ENCODE peak calls at places on chromosome 12, in four cellular contexts. One of them, this sample, is unnamed.

GRCh38 chr12:90090929-90091651 is 382.5 kb upstream of the ATP2B1 start:
- DNase-seq in cardiac fibroblast: peak
- DNase-seq in CD8-positive, alpha-beta T cell: no peak
- DNase-seq in thyroid gland: no peak
- DNase-seq in this sample: peak

GRCh38 chr12:75452675-75453330 is 27.8 kb upstream of the GLIPR1 start:
- DNase-seq in CD8-positive, alpha-beta T cell: no peak
- DNase-seq in thyroid gland: no peak
- DNase-seq in cardiac fibroblast: peak
- DNase-seq in this sample: peak

GRCh38 chr12:67650528-67651379 is 2.2 kb downstream of the DYRK2 start:
- DNase-seq in CD8-positive, alpha-beta T cell: no peak
- DNase-seq in cardiac fibroblast: no peak
- DNase-seq in thyroid gland: no peak
- DNase-seq in this sample: peak

GRCh38 chr12:52142431-52142830 is 49.4 kb downstream of the KRT80 start:
- DNase-seq in cardiac fibroblast: no peak
- DNase-seq in thyroid gland: peak
- DNase-seq in CD8-positive, alpha-beta T cell: no peak
- DNase-seq in this sample: no peak

GRCh38 chr12:74945771-74946198 is 263.9 kb downstream of the KCNC2 start:
- DNase-seq in CD8-positive, alpha-beta T cell: no peak
- DNase-seq in cardiac fibroblast: no peak
- DNase-seq in thyroid gland: no peak
- DNase-seq in this sample: no peak

GRCh38 chr12:76083761-76084276 is 666 bp downstream of the NAP1L1 start:
- DNase-seq in thyroid gland: peak
- DNase-seq in CD8-positive, alpha-beta T cell: peak
- DNase-seq in cardiac fibroblast: peak
- DNase-seq in this sample: peak

GRCh38 chr12:89326260-89327040 is 25.9 kb downstream of the DUSP6 start:
- DNase-seq in thyroid gland: no peak
- DNase-seq in cardiac fibroblast: no peak
- DNase-seq in CD8-positive, alpha-beta T cell: no peak
- DNase-seq in this sample: peak

GRCh38 chr12:91355150-91356006 is 172.8 kb upstream of the DCN start:
- DNase-seq in thyroid gland: peak
- DNase-seq in CD8-positive, alpha-beta T cell: peak
- DNase-seq in cardiac fibroblast: peak
- DNase-seq in this sample: peak

GRCh38 chr12:109741970-109742372 is 28.3 kb downstream of the FAM222A start:
- DNase-seq in cardiac fibroblast: no peak
- DNase-seq in thyroid gland: no peak
- DNase-seq in CD8-positive, alpha-beta T cell: peak
- DNase-seq in this sample: no peak

GRCh38 chr12:50568338-50569155 is 63.8 kb downstream of the DIP2B start:
- DNase-seq in thyroid gland: peak
- DNase-seq in CD8-positive, alpha-beta T cell: no peak
- DNase-seq in cardiac fibroblast: no peak
- DNase-seq in this sample: peak

GRCh38 chr12:62862259-62862881 is 72.6 kb downstream of the PPM1H start:
- DNase-seq in cardiac fibroblast: peak
- DNase-seq in thyroid gland: no peak
- DNase-seq in CD8-positive, alpha-beta T cell: no peak
- DNase-seq in this sample: peak

GRCh38 chr12:12764824-12765223 is 20.6 kb upstream of the APOLD1 start:
- DNase-seq in cardiac fibroblast: no peak
- DNase-seq in CD8-positive, alpha-beta T cell: no peak
- DNase-seq in thyroid gland: no peak
- DNase-seq in this sample: no peak

GRCh38 chr12:95412826-95413311 is 61.1 kb upstream of the METAP2 start:
- DNase-seq in cardiac fibroblast: peak
- DNase-seq in thyroid gland: no peak
- DNase-seq in CD8-positive, alpha-beta T cell: no peak
- DNase-seq in this sample: peak

GRCh38 chr12:127629066-127629820 is 637.7 kb upstream of the TMEM132C start:
- DNase-seq in cardiac fibroblast: no peak
- DNase-seq in CD8-positive, alpha-beta T cell: no peak
- DNase-seq in thyroid gland: no peak
- DNase-seq in this sample: no peak

GRCh38 chr12:93790472-93791152 is 113.4 kb downstream of the CRADD start:
- DNase-seq in CD8-positive, alpha-beta T cell: no peak
- DNase-seq in cardiac fibroblast: peak
- DNase-seq in thyroid gland: no peak
- DNase-seq in this sample: peak

GRCh38 chr12:20142956-20143355 is 225.4 kb upstream of the PDE3A start:
- DNase-seq in CD8-positive, alpha-beta T cell: no peak
- DNase-seq in cardiac fibroblast: no peak
- DNase-seq in thyroid gland: no peak
- DNase-seq in this sample: no peak

GRCh38 chr12:52591521-52591920 is 9.7 kb downstream of the KRT72 start:
- DNase-seq in cardiac fibroblast: no peak
- DNase-seq in CD8-positive, alpha-beta T cell: no peak
- DNase-seq in thyroid gland: no peak
- DNase-seq in this sample: no peak

GRCh38 chr12:122087431-122088180 is 9.1 kb downstream of the MLXIP start:
- DNase-seq in CD8-positive, alpha-beta T cell: no peak
- DNase-seq in cardiac fibroblast: no peak
- DNase-seq in thyroid gland: no peak
- DNase-seq in this sample: no peak

GRCh38 chr12:27511031-27511722 is 12.8 kb upstream of the PPFIBP1 start:
- DNase-seq in thyroid gland: no peak
- DNase-seq in CD8-positive, alpha-beta T cell: no peak
- DNase-seq in cardiac fibroblast: peak
- DNase-seq in this sample: no peak

GRCh38 chr12:44046732-44047417 is 211.0 kb downstream of the TMEM117 start:
- DNase-seq in cardiac fibroblast: no peak
- DNase-seq in thyroid gland: no peak
- DNase-seq in CD8-positive, alpha-beta T cell: no peak
- DNase-seq in this sample: no peak

GRCh38 chr12:93616584-93617101 is 44.2 kb downstream of the SOCS2 start:
- DNase-seq in thyroid gland: no peak
- DNase-seq in cardiac fibroblast: peak
- DNase-seq in CD8-positive, alpha-beta T cell: no peak
- DNase-seq in this sample: peak

GRCh38 chr12:91361864-91362263 is 179.2 kb upstream of the DCN start:
- DNase-seq in cardiac fibroblast: peak
- DNase-seq in thyroid gland: no peak
- DNase-seq in CD8-positive, alpha-beta T cell: no peak
- DNase-seq in this sample: peak

GRCh38 chr12:60172696-60173095 is 576.9 kb downstream of the SLC16A7 start:
- DNase-seq in cardiac fibroblast: no peak
- DNase-seq in CD8-positive, alpha-beta T cell: no peak
- DNase-seq in thyroid gland: no peak
- DNase-seq in this sample: no peak

GRCh38 chr12:105922670-105923102 is 216.1 kb downstream of the NUAK1 start:
- DNase-seq in thyroid gland: no peak
- DNase-seq in cardiac fibroblast: peak
- DNase-seq in CD8-positive, alpha-beta T cell: no peak
- DNase-seq in this sample: peak

GRCh38 chr12:28611115-28611435 is 420.8 kb downstream of the CCDC91 start:
- DNase-seq in CD8-positive, alpha-beta T cell: no peak
- DNase-seq in thyroid gland: no peak
- DNase-seq in cardiac fibroblast: peak
- DNase-seq in this sample: peak

GRCh38 chr12:128190614-128191013 is 76.4 kb upstream of the TMEM132C start:
- DNase-seq in CD8-positive, alpha-beta T cell: no peak
- DNase-seq in thyroid gland: no peak
- DNase-seq in cardiac fibroblast: no peak
- DNase-seq in this sample: no peak

GRCh38 chr12:58500399-58500798 is 419.9 kb downstream of the LRIG3 start:
- DNase-seq in CD8-positive, alpha-beta T cell: no peak
- DNase-seq in cardiac fibroblast: no peak
- DNase-seq in thyroid gland: no peak
- DNase-seq in this sample: peak

GRCh38 chr12:71430756-71431155 is 8.8 kb upstream of the LGR5 start:
- DNase-seq in thyroid gland: no peak
- DNase-seq in cardiac fibroblast: peak
- DNase-seq in CD8-positive, alpha-beta T cell: no peak
- DNase-seq in this sample: no peak

GRCh38 chr12:57622293-57623245 is 10.4 kb downstream of the B4GALNT1 start:
- DNase-seq in cardiac fibroblast: no peak
- DNase-seq in CD8-positive, alpha-beta T cell: no peak
- DNase-seq in thyroid gland: no peak
- DNase-seq in this sample: no peak

GRCh38 chr12:50394469-50395029 is 1.9 kb downstream of the FAM186A start:
- DNase-seq in thyroid gland: no peak
- DNase-seq in cardiac fibroblast: peak
- DNase-seq in CD8-positive, alpha-beta T cell: no peak
- DNase-seq in this sample: no peak

GRCh38 chr12:98453492-98453891 is 61.9 kb upstream of the TMPO start:
- DNase-seq in thyroid gland: no peak
- DNase-seq in CD8-positive, alpha-beta T cell: no peak
- DNase-seq in cardiac fibroblast: no peak
- DNase-seq in this sample: no peak

GRCh38 chr12:98453070-98453469 is 62.3 kb upstream of the TMPO start:
- DNase-seq in CD8-positive, alpha-beta T cell: no peak
- DNase-seq in cardiac fibroblast: no peak
- DNase-seq in thyroid gland: no peak
- DNase-seq in this sample: no peak

DNA sequence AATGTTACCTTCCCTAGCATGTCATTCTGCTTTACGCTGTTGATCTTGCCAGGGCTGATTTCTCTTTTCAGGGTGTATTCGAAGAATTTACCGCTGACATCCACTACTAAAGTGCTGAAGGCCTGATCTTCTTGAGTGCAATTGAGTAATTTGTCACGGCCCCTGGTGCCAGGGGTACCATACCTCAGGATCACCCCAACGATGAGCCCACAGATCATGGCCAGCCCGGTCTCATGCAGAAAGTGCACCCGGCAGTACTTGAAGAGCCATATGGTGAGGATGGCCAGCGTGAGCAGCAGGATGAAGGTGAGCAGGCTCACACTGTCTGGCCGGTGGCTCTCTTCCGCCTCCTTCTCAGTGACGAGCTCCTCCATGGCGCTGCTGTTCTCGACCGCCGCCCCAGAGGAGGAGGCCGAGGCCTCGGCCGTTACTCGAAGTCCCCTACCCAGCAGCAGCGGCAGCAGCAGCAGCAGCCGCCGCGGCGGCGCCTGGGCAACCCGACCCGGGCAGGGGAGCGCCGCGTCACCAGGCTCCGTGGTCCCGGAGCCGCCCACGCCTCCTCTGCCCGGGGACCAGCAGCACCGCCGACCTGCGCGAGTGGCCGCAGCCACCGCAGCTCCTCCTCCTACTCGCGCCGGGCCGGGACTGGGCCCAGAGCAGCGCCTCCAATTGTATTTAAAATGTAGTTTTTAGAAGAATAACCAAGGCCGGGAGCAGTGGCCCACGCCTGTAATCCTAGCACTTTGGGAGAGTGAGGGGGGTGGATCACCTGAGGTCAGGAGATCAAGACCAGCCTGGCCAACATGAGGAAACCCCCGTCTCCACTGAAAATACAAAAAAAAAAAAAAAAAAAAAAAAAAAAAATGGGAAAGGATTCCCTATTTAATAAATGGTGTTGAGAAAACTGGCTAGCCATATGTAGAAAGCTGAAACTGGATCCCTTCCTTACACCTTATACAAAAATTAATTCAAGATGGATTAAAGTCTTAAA is 58.5 kb upstream of the TMPO start:
- DNase-seq in CD8-positive, alpha-beta T cell: no peak
- DNase-seq in thyroid gland: peak
- DNase-seq in cardiac fibroblast: peak
- DNase-seq in this sample: peak
- TF ChIP-seq CTCF in CD8-positive, alpha-beta T cell: no peak
- TF ChIP-seq CTCF in thyroid gland: no peak
- TF ChIP-seq CTCF in cardiac fibroblast: no peak
- TF ChIP-seq CTCF in this sample: no peak

GRCh38 chr12:30517320-30517719 is 178.3 kb downstream of the IPO8 start:
- DNase-seq in cardiac fibroblast: no peak
- DNase-seq in CD8-positive, alpha-beta T cell: no peak
- DNase-seq in thyroid gland: no peak
- DNase-seq in this sample: no peak

GRCh38 chr12:30525171-30525570 is 170.5 kb downstream of the IPO8 start:
- DNase-seq in cardiac fibroblast: no peak
- DNase-seq in CD8-positive, alpha-beta T cell: no peak
- DNase-seq in thyroid gland: no peak
- DNase-seq in this sample: no peak

GRCh38 chr12:30515351-30515750 is 180.3 kb downstream of the IPO8 start:
- DNase-seq in cardiac fibroblast: peak
- DNase-seq in CD8-positive, alpha-beta T cell: no peak
- DNase-seq in thyroid gland: no peak
- DNase-seq in this sample: peak

GRCh38 chr12:30514666-30515065 is 181.0 kb downstream of the IPO8 start:
- DNase-seq in thyroid gland: no peak
- DNase-seq in CD8-positive, alpha-beta T cell: no peak
- DNase-seq in cardiac fibroblast: no peak
- DNase-seq in this sample: no peak

DNA sequence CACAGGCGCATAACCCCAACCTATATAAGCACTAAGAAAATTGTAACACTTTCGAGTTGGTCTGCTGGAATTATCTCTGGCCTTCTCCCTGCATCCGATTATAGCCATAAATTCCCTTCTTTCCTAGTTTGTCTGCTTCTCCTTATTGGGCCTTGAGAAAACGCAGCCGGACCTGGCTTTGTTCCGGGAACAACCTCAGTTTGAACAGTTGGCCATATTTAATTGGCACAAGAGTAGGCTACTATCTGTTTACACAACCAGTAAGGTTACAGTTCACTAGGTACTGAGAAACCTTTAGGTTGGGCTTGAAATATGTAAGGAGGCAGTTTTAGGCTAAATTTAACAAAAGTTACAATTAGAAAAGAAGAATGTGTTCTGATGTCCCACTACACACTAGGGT is 176.1 kb downstream of the IPO8 start:
- DNase-seq in CD8-positive, alpha-beta T cell: no peak
- DNase-seq in thyroid gland: no peak
- DNase-seq in cardiac fibroblast: no peak
- DNase-seq in this sample: no peak
- H3K4me3 ChIP-seq in CD8-positive, alpha-beta T cell: no peak
- H3K4me3 ChIP-seq in thyroid gland: no peak
- H3K4me3 ChIP-seq in cardiac fibroblast: no peak
- H3K4me3 ChIP-seq in this sample: no peak

GRCh38 chr12:154058-154457 is 59.9 kb downstream of the SLC6A12 start:
- DNase-seq in CD8-positive, alpha-beta T cell: no peak
- DNase-seq in thyroid gland: no peak
- DNase-seq in cardiac fibroblast: no peak
- DNase-seq in this sample: no peak
- TF ChIP-seq CTCF in CD8-positive, alpha-beta T cell: no peak
- TF ChIP-seq CTCF in thyroid gland: no peak
- TF ChIP-seq CTCF in cardiac fibroblast: no peak
- TF ChIP-seq CTCF in this sample: no peak

GRCh38 chr12:11653215-11653753 is 3.8 kb downstream of the ETV6 start:
- DNase-seq in thyroid gland: no peak
- DNase-seq in CD8-positive, alpha-beta T cell: peak
- DNase-seq in cardiac fibroblast: peak
- DNase-seq in this sample: no peak
- H3K4me3 ChIP-seq in thyroid gland: no peak
- H3K4me3 ChIP-seq in CD8-positive, alpha-beta T cell: no peak
- H3K4me3 ChIP-seq in cardiac fibroblast: no peak
- H3K4me3 ChIP-seq in this sample: no peak

GRCh38 chr12:6193853-6194815 is 6.1 kb upstream of the CD9 start:
- DNase-seq in CD8-positive, alpha-beta T cell: no peak
- DNase-seq in cardiac fibroblast: no peak
- DNase-seq in thyroid gland: no peak
- DNase-seq in this sample: peak
- TF ChIP-seq CTCF in CD8-positive, alpha-beta T cell: no peak
- TF ChIP-seq CTCF in cardiac fibroblast: no peak
- TF ChIP-seq CTCF in thyroid gland: no peak
- TF ChIP-seq CTCF in this sample: no peak

GRCh38 chr12:102479984-102480383 is 379 bp downstream of the IGF1 start:
- DNase-seq in thyroid gland: no peak
- DNase-seq in cardiac fibroblast: no peak
- DNase-seq in CD8-positive, alpha-beta T cell: no peak
- DNase-seq in this sample: no peak
- H3K4me3 ChIP-seq in thyroid gland: peak
- H3K4me3 ChIP-seq in cardiac fibroblast: no peak
- H3K4me3 ChIP-seq in CD8-positive, alpha-beta T cell: no peak
- H3K4me3 ChIP-seq in this sample: peak

This sample was measured in fibroblast of villous mesenchyme.